ENCODE peak calls at places on chromosomes 4 and X, in nine cellular contexts. E is iPS-NIHi11, T is choroid plexus epithelial cell, L is fibroblast of mammary gland, Z is HCT116, Q is GM12892, F is NCI-H748 treated with DMSO at 0.1 percent for 48 hours, C is GM19239, N is endothelial cell. X is an unnamed sample.

GRCh38 chr4:13642163-13642562 is 14.6 kb upstream of the BOD1L1 start:
- DNase-seq in C (no peak), T (peak; percentile 74), N (no peak), E (no peak), F (no peak), Q (no peak), Z (no peak), L (peak; percentile 75), X (peak; percentile 21)

GRCh38 chr4:173253561-173253960 is 80.6 kb downstream of the HMGB2 start:
- DNase-seq in E (no peak), Z (no peak), F (no peak), L (no peak), N (no peak), T (no peak), Q (no peak), C (no peak), X (no peak)

GRCh38 chr4:27278615-27279014 is 418.0 kb downstream of the STIM2 start:
- DNase-seq in E (peak; percentile 72), L (peak; percentile 46), T (peak; percentile 4), N (peak; percentile 63), Z (no peak), Q (no peak), F (no peak), C (no peak), X (peak; percentile 6)

GRCh38 chr4:186765673-186766546 is 42.3 kb upstream of the FAT1 start:
- DNase-seq in Z (peak; percentile 23), T (no peak), C (no peak), E (no peak), N (no peak), L (no peak), Q (no peak), F (no peak), X (no peak)

GRCh38 chr4:119672938-119673337 is 44.3 kb upstream of the PDE5A start:
- DNase-seq in N (no peak), L (no peak), Z (no peak), C (no peak), F (no peak), E (peak; percentile 7), T (no peak), Q (no peak), X (no peak)

GRCh38 chr4:108303488-108304177 is 134.9 kb upstream of the LEF1 start:
- DNase-seq in N (no peak), L (peak; percentile 2), F (no peak), E (peak; percentile 68), Z (peak; percentile 19), Q (no peak), C (no peak), T (peak; percentile 30), X (no peak)

GRCh38 chrX:53223955-53224859 is 800 bp downstream of the KDM5C start:
- DNase-seq in C (no peak), L (peak; percentile 88), F (no peak), Z (peak; percentile 28), E (no peak), T (peak; percentile 38), Q (no peak), N (no peak), X (peak; percentile 43)

GRCh38 chr4:24922416-24922815 is 9.6 kb upstream of the CCDC149 start:
- DNase-seq in Z (no peak), E (no peak), Q (no peak), T (no peak), F (no peak), C (no peak), N (no peak), L (no peak), X (peak; percentile 22)

GRCh38 chr4:125522588-125522987 is 207.8 kb downstream of the FAT4 start:
- DNase-seq in Q (no peak), L (no peak), N (no peak), F (no peak), C (no peak), Z (no peak), T (no peak), E (no peak), X (no peak)

GRCh38 chrX:45110494-45110893 is 90.2 kb downstream of the DIPK2B start:
- DNase-seq in L (no peak), Q (no peak), C (no peak), E (no peak), T (no peak), Z (no peak), N (no peak), F (no peak), X (no peak)

GRCh38 chr4:163415668-163416067 is 57.9 kb downstream of the TKTL2 start:
- DNase-seq in T (no peak), C (no peak), F (no peak), Q (no peak), L (no peak), Z (no peak), E (peak; percentile 41), N (no peak), X (no peak)

GRCh38 chr4:35526456-35526855 is 717.9 kb downstream of the ARAP2 start:
- DNase-seq in N (no peak), C (no peak), Q (no peak), Z (no peak), L (no peak), T (no peak), F (no peak), E (no peak), X (no peak)

GRCh38 chr4:147287588-147287890 is 193.4 kb upstream of the EDNRA start:
- DNase-seq in Q (no peak), L (no peak), C (no peak), N (no peak), Z (no peak), T (peak; percentile 55), E (no peak), F (no peak), X (no peak)

GRCh38 chrX:124028177-124028576 is 66.7 kb downstream of the STAG2 start:
- DNase-seq in C (no peak), E (no peak), Q (no peak), T (peak; percentile 7), L (peak; percentile 58), Z (no peak), N (no peak), F (no peak), X (peak; percentile 3)

GRCh38 chr4:151325320-151326246 is at the start of gene SH3D19:
- DNase-seq in Q (no peak), N (peak; percentile 82), E (peak; percentile 75), F (peak; percentile 3), Z (peak; percentile 68), C (no peak), T (peak; percentile 34), L (peak; percentile 62), X (peak; percentile 59)

GRCh38 chr4:115664285-115664684 is 550.9 kb upstream of the NDST4 start:
- DNase-seq in F (no peak), C (no peak), Q (no peak), L (no peak), E (peak; percentile 7), N (no peak), T (no peak), Z (no peak), X (no peak)